ENCODE peak calls at places on chromosomes 2 and 18, in nine cellular contexts. O is CD8-positive, alpha-beta T cell; N is lung; W is HFF-Myc; J is thoracic aorta; F is IMR-90; B is K562; H is neural progenitor cell; Z is GM23338. P is an unnamed sample.

GRCh38 chr18:79625195-79625923 is 54.2 kb upstream of the CTDP1 start:
- DNase-seq in H (no peak), Z (no peak), B (no peak), N (no peak), F (peak; percentile 8), J (no peak), O (no peak), W (no peak), P (no peak)

GRCh38 chr2:194826241-194826640 is 830.8 kb upstream of the SLC39A10 start:
- DNase-seq in H (no peak), Z (no peak), W (no peak), B (no peak), N (no peak), O (no peak), J (no peak), F (no peak), P (no peak)

GRCh38 chr18:58635891-58636290 is 7.0 kb upstream of the ALPK2 start:
- DNase-seq in J (no peak), B (peak; percentile 9), O (no peak), N (no peak), W (peak; percentile 38), H (no peak), Z (no peak), F (peak; percentile 80), P (no peak)

GRCh38 chr2:122157158-122157557 is 401.7 kb downstream of the TSN start:
- DNase-seq in F (no peak), O (no peak), H (no peak), J (no peak), N (no peak), W (no peak), B (no peak), Z (no peak), P (no peak)

GRCh38 chr2:85772019-85772745 is 18.4 kb downstream of the ATOH8 start:
- DNase-seq in Z (peak; percentile 74), H (peak; percentile 75), W (peak; percentile 99), N (peak; percentile 95), O (no peak), J (peak; percentile 90), F (peak; percentile 100), B (no peak), P (peak; percentile 96)

GRCh38 chr2:224556381-224556780 is 28.8 kb downstream of the CUL3 start:
- DNase-seq in B (no peak), O (no peak), Z (no peak), N (no peak), J (no peak), H (no peak), W (no peak), F (no peak), P (no peak)

GRCh38 chr2:134217924-134218323 is 35.9 kb upstream of the MGAT5 start:
- DNase-seq in B (no peak), Z (no peak), H (no peak), F (peak; percentile 34), N (no peak), W (no peak), J (no peak), O (no peak), P (no peak)

GRCh38 chr2:158932246-158932645 is 36.2 kb upstream of the TANC1 start:
- DNase-seq in H (no peak), J (no peak), O (no peak), Z (no peak), F (no peak), N (no peak), W (no peak), B (no peak), P (no peak)

GRCh38 chr2:133955174-133955573 is 298.7 kb upstream of the MGAT5 start:
- DNase-seq in H (no peak), J (no peak), B (no peak), Z (no peak), W (no peak), O (no peak), N (no peak), F (no peak), P (no peak)

GRCh38 chr2:133720429-133720828 is 152.2 kb upstream of the NCKAP5 start:
- DNase-seq in O (no peak), J (no peak), W (no peak), F (no peak), H (no peak), N (no peak), B (no peak), Z (no peak), P (no peak)

GRCh38 chr2:219448776-219449476 is 14.3 kb downstream of the SPEG start:
- DNase-seq in H (peak; percentile 75), J (no peak), N (no peak), O (peak; percentile 16), Z (peak; percentile 86), F (no peak), B (no peak), W (no peak), P (no peak)

GRCh38 chr2:226002438-226002837 is 602.9 kb downstream of the NYAP2 start:
- DNase-seq in F (peak; percentile 90), O (no peak), J (peak; percentile 29), H (no peak), Z (peak; percentile 1), W (peak; percentile 54), N (no peak), B (no peak), P (no peak)

GRCh38 chr2:170123593-170123992 is 54.4 kb upstream of the MYO3B start:
- DNase-seq in J (no peak), N (no peak), W (peak; percentile 39), B (no peak), H (no peak), F (peak; percentile 27), O (no peak), Z (peak; percentile 72), P (no peak)

DNA sequence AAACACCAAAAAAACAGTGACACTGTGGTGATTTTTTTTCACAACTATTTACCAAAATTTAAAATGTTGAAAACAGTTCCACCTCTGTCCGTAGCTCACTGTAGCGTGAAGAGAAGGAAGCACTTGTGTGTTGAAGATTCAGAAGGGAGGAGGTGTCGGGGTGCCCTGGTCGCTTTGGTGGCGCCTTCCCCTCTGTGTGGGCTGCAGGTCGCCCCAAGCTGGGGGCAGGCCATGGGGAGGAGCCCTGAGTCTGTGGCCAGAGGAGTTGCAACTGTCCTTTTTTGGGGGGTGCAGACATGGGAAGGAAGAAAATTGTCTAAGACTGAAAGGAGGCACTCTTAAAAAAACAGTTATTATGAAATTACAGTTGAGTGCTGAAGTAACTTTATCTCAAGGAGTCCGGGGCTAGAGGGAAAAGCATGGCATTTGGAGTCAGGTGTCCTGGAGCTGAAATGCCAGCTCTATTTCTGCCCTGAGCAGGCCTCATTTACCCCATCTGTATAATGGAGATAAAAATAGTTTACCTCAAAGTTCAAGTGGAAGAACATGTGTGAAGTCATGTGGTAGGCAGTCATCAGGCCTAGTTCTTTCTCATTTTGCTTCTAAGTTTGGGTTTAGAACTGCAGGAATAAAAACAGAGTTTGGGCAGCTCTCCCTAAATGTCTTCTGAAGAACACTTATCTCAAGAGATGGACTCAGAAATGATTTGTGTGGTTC is 82.1 kb downstream of the RNF144A start:
- DNase-seq in Z (no peak), B (no peak), F (no peak), O (no peak), W (no peak), H (no peak), J (no peak), N (no peak), P (no peak)
- TF ChIP-seq CTCF in Z (no peak), B (no peak), F (no peak), O (no peak), W (no peak), H (no peak), J (no peak), N (no peak), P (no peak)

DNA sequence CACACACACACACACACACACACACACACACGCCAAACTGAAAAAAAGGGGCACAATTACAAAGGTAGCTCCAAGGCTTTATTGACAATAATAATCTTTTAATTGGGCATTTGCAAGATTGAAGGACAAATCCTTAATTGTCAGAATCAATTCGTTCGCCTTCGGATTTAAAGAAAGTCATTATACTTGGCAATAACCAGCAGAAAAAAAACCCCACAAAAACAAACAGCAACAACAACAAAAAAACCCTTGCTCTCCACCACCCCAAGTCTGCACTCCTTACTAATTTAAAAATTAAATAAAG is 1.8 kb upstream of the HOXD8 start:
- DNase-seq in Z (no peak), O (no peak), J (no peak), W (no peak), B (no peak), F (no peak), H (no peak), N (no peak), P (no peak)
- H3K4me3 ChIP-seq in Z (no peak overlapping the region), O (no peak overlapping the region), J (no peak overlapping the region), W (no peak overlapping the region), B (no peak overlapping the region), F (no peak overlapping the region), H (no peak overlapping the region), N (no peak overlapping the region), P (no peak overlapping the region)

GRCh38 chr2:127526940-127527804 is 883 bp upstream of the IWS1 start:
- DNase-seq in N (no peak), Z (peak; percentile 24), W (no peak), J (no peak), B (peak; percentile 43), H (peak; percentile 58), F (no peak), O (no peak), P (no peak)
- TF ChIP-seq CTCF in N (no peak), Z (no peak), W (no peak), J (no peak), B (no peak), H (no peak), F (no peak), O (no peak), P (no peak)

GRCh38 chr18:2410688-2411087 is 160.6 kb downstream of the METTL4 start:
- DNase-seq in W (no peak), N (no peak), J (no peak), F (no peak), O (no peak), B (no peak), Z (no peak), H (no peak), P (no peak)

GRCh38 chr18:2409906-2410305 is 161.4 kb downstream of the METTL4 start:
- DNase-seq in Z (no peak), B (no peak), O (no peak), N (no peak), J (no peak), H (no peak), F (no peak), W (no peak), P (no peak)

GRCh38 chr18:2412261-2412660 is 159.0 kb downstream of the METTL4 start:
- DNase-seq in W (no peak), J (no peak), Z (no peak), H (no peak), N (no peak), O (no peak), F (no peak), B (no peak), P (no peak)

GRCh38 chr18:2413352-2413751 is 158.0 kb downstream of the METTL4 start:
- DNase-seq in Z (no peak), J (no peak), H (no peak), N (no peak), F (no peak), B (no peak), W (no peak), O (no peak), P (no peak)

DNA sequence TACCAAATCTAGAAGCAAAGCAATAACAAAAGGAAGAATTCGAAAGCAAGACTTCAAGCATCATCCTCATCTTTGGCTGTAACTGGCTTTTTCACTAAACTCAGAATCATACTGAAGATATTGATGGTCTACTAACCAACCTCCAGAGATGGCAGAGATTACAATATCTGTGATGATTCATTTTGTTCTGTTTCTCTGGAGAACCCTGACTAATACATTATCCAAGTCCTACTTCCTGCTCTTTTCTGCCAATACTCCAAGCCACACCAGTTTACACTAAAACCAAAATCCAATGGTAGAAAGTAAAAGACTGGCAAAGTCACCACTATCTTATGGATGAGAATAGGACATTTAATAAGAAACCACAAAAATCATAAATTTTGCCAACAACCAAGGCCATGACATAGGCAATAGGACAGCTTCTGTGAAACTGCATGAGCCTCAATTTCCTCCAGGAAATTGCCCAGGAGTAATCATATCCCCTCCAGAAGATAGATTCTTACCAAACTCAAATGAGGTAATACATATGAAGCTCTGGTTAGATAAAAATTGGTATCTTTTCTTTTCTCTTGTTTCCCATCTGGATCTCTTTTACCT is 159.8 kb downstream of the METTL4 start:
- DNase-seq in F (peak; percentile 52), Z (no peak), J (no peak), B (no peak), O (no peak), N (no peak), H (no peak), W (peak; percentile 11), P (no peak)
- H3K4me3 ChIP-seq in F (no peak overlapping the region), Z (no peak overlapping the region), J (no peak overlapping the region), B (no peak overlapping the region), O (no peak overlapping the region), N (no peak overlapping the region), H (no peak overlapping the region), W (no peak overlapping the region), P (no peak overlapping the region)

P was measured in BE2C.